ENCODE peak calls at places on chromosome 1, in five cellular contexts. P is stimulated activated CD4-positive, alpha-beta T cell treated with anti-CD3 and anti-CD28 coated beads, Interleukin-12 subunit alpha, Interleukin-12 subunit beta, amount 100 ng/mL, for 24 hours; N is activated naive CD4-positive, alpha-beta T cell treated with anti-CD3 and anti-CD28 coated beads, Interleukin-2, amount 10 ng/mL, durations not matched to agents 7 days and 5 days; Y is mucosa of descending colon; U is kidney glomerular epithelial cell. X is an unnamed sample.

GRCh38 chr1:179550753-179551682 is 24.7 kb downstream of the NPHS2 start:
- DNase-seq in P (no peak), N (no peak), Y (no peak), U (no peak), X (peak; percentile 79)

GRCh38 chr1:161915051-161915503 is 108.6 kb downstream of the OLFML2B start:
- DNase-seq in P (peak; percentile 21), N (no peak), Y (no peak), U (peak; percentile 27), X (no peak)

GRCh38 chr1:200081151-200081981 is 53.9 kb downstream of the NR5A2 start:
- DNase-seq in P (no peak), N (no peak), Y (no peak), U (no peak), X (no peak)

GRCh38 chr1:228059536-228060457 is 22.7 kb upstream of the ARF1 start:
- DNase-seq in P (peak; percentile 24), N (peak; percentile 84), Y (peak; percentile 99), U (no peak), X (peak; percentile 52)

GRCh38 chr1:53316742-53317650 is 10.9 kb downstream of the LRP8 start:
- DNase-seq in P (no peak), N (no peak), Y (no peak), U (no peak), X (no peak)

GRCh38 chr1:27940297-27940696 is 5.5 kb downstream of the SMPDL3B start:
- DNase-seq in P (peak; percentile 21), N (peak; percentile 84), Y (peak; percentile 77), U (no peak), X (peak; percentile 46)

GRCh38 chr1:1307908-1308755 is at the start of the genes ACAP3 and PUSL1:
- DNase-seq in P (peak; percentile 79), N (peak; percentile 89), Y (peak; percentile 83), U (peak; percentile 81), X (peak; percentile 90)

GRCh38 chr1:114335273-114335672 is 175.7 kb downstream of the TRIM33 start:
- DNase-seq in P (no peak), N (no peak), Y (no peak), U (no peak), X (no peak)

GRCh38 chr1:53366901-53367502 is 39.1 kb upstream of the LRP8 start:
- DNase-seq in P (no peak), N (peak; percentile 7), Y (no peak), U (no peak), X (no peak)

GRCh38 chr1:233627376-233627775 is 13.5 kb downstream of the KCNK1 start:
- DNase-seq in P (no peak), N (no peak), Y (no peak), U (no peak), X (peak; percentile 42)

GRCh38 chr1:93844262-93845045 is 34.6 kb downstream of the DNTTIP2 start:
- DNase-seq in P (no peak), N (peak; percentile 49), Y (peak; percentile 76), U (peak; percentile 85), X (peak; percentile 83)

GRCh38 chr1:169595764-169596711 is 9.8 kb upstream of the F5 start:
- DNase-seq in P (no peak), N (peak; percentile 58), Y (peak; percentile 15), U (peak; percentile 65), X (peak; percentile 60)

GRCh38 chr1:234549447-234550021 is 60.4 kb downstream of the IRF2BP2 start:
- DNase-seq in P (no peak), N (no peak), Y (no peak), U (no peak), X (no peak)

GRCh38 chr1:87410771-87411170 is 82.1 kb downstream of the LMO4 start:
- DNase-seq in P (no peak), N (no peak), Y (peak; percentile 53), U (no peak), X (peak; percentile 21)

GRCh38 chr1:190738321-190738720 is 260.7 kb upstream of the BRINP3 start:
- DNase-seq in P (no peak), N (no peak), Y (no peak), U (no peak), X (peak; percentile 25)

GRCh38 chr1:39729030-39729429 is 9.7 kb upstream of the PPIE start:
- DNase-seq in P (no peak), N (no peak), Y (no peak), U (no peak), X (no peak)

GRCh38 chr1:160978510-160978927 is 23.9 kb upstream of the ITLN2 start:
- DNase-seq in P (no peak), N (no peak), Y (peak; percentile 76), U (no peak), X (peak; percentile 83)

GRCh38 chr1:186304982-186305949 is 69.8 kb downstream of the TPR start:
- DNase-seq in P (no peak), N (peak; percentile 44), Y (no peak), U (peak; percentile 37), X (peak; percentile 60)

GRCh38 chr1:12290828-12291227 is 61.0 kb downstream of the VPS13D start:
- DNase-seq in P (no peak), N (no peak), Y (no peak), U (no peak), X (no peak)

GRCh38 chr1:47656719-47657685 is 219.2 kb downstream of the FOXD2 start:
- DNase-seq in P (no peak), N (no peak), Y (peak; percentile 27), U (no peak), X (no peak)

GRCh38 chr1:180230791-180231505 is 884 bp downstream of the LHX4 start:
- DNase-seq in P (no peak), N (peak; percentile 27), Y (no peak), U (peak; percentile 51), X (peak; percentile 49)

X was measured in MCF 10A.